ENCODE peak calls at places on chromosome 13, in nine cellular contexts. One of them, this sample, is unnamed.

GRCh38 chr13:74891610-74892009 is 590.4 kb downstream of the TBC1D4 start:
- DNase-seq in uterus: no peak
- DNase-seq in NCI-H526: no peak
- DNase-seq in AML-193: no peak
- DNase-seq in AG09309: no peak
- DNase-seq in GM06990: no peak
- DNase-seq in AG08395: no peak
- DNase-seq in stimulated activated naive CD8-positive, alpha-beta T cell treated with anti-CD3 and anti-CD28 coated beads, Interleukin-15, amount 100 ng/mL, for 72 hours: no peak
- DNase-seq in cortex of kidney: no peak
- DNase-seq in this sample: no peak

GRCh38 chr13:50408068-50408467 is 392.8 kb downstream of the KCNRG start:
- DNase-seq in uterus: no peak
- DNase-seq in NCI-H526: no peak
- DNase-seq in AML-193: no peak
- DNase-seq in AG09309: no peak
- DNase-seq in GM06990: no peak
- DNase-seq in AG08395: no peak
- DNase-seq in stimulated activated naive CD8-positive, alpha-beta T cell treated with anti-CD3 and anti-CD28 coated beads, Interleukin-15, amount 100 ng/mL, for 72 hours: no peak
- DNase-seq in cortex of kidney: no peak
- DNase-seq in this sample: no peak

GRCh38 chr13:44930280-44930679 is 59.0 kb downstream of the NUFIP1 start:
- DNase-seq in uterus: no peak
- DNase-seq in NCI-H526: no peak
- DNase-seq in AML-193: no peak
- DNase-seq in AG09309: no peak
- DNase-seq in GM06990: no peak
- DNase-seq in AG08395: no peak
- DNase-seq in stimulated activated naive CD8-positive, alpha-beta T cell treated with anti-CD3 and anti-CD28 coated beads, Interleukin-15, amount 100 ng/mL, for 72 hours: no peak
- DNase-seq in cortex of kidney: no peak
- DNase-seq in this sample: no peak

GRCh38 chr13:19864018-19864338 is 529 bp upstream of the ZMYM5 start:
- DNase-seq in uterus: peak
- DNase-seq in NCI-H526: peak
- DNase-seq in AML-193: peak
- DNase-seq in AG09309: no peak
- DNase-seq in GM06990: peak
- DNase-seq in AG08395: peak
- DNase-seq in stimulated activated naive CD8-positive, alpha-beta T cell treated with anti-CD3 and anti-CD28 coated beads, Interleukin-15, amount 100 ng/mL, for 72 hours: no peak
- DNase-seq in cortex of kidney: no peak
- DNase-seq in this sample: peak

GRCh38 chr13:108214511-108215383 is 589 bp downstream of the LIG4 start:
- DNase-seq in uterus: peak
- DNase-seq in NCI-H526: peak
- DNase-seq in AML-193: no peak
- DNase-seq in AG09309: no peak
- DNase-seq in GM06990: peak
- DNase-seq in AG08395: no peak
- DNase-seq in stimulated activated naive CD8-positive, alpha-beta T cell treated with anti-CD3 and anti-CD28 coated beads, Interleukin-15, amount 100 ng/mL, for 72 hours: no peak
- DNase-seq in cortex of kidney: no peak
- DNase-seq in this sample: no peak

GRCh38 chr13:29859971-29860370 is 9.6 kb upstream of the UBL3 start:
- DNase-seq in uterus: no peak
- DNase-seq in NCI-H526: no peak
- DNase-seq in AML-193: peak
- DNase-seq in AG09309: no peak
- DNase-seq in GM06990: no peak
- DNase-seq in AG08395: peak
- DNase-seq in stimulated activated naive CD8-positive, alpha-beta T cell treated with anti-CD3 and anti-CD28 coated beads, Interleukin-15, amount 100 ng/mL, for 72 hours: no peak
- DNase-seq in cortex of kidney: no peak
- DNase-seq in this sample: no peak

GRCh38 chr13:45196622-45197021 is 4.2 kb downstream of the KCTD4 start:
- DNase-seq in uterus: no peak
- DNase-seq in NCI-H526: no peak
- DNase-seq in AML-193: no peak
- DNase-seq in AG09309: no peak
- DNase-seq in GM06990: no peak
- DNase-seq in AG08395: peak
- DNase-seq in stimulated activated naive CD8-positive, alpha-beta T cell treated with anti-CD3 and anti-CD28 coated beads, Interleukin-15, amount 100 ng/mL, for 72 hours: no peak
- DNase-seq in cortex of kidney: no peak
- DNase-seq in this sample: no peak

GRCh38 chr13:84896128-84896527 is 903.1 kb downstream of the SLITRK6 start:
- DNase-seq in uterus: no peak
- DNase-seq in NCI-H526: peak
- DNase-seq in AML-193: peak
- DNase-seq in AG09309: peak
- DNase-seq in GM06990: no peak
- DNase-seq in AG08395: peak
- DNase-seq in stimulated activated naive CD8-positive, alpha-beta T cell treated with anti-CD3 and anti-CD28 coated beads, Interleukin-15, amount 100 ng/mL, for 72 hours: peak
- DNase-seq in cortex of kidney: no peak
- DNase-seq in this sample: peak

GRCh38 chr13:50677687-50678463 is 165.6 kb downstream of the DLEU7 start:
- DNase-seq in uterus: no peak
- DNase-seq in NCI-H526: peak
- DNase-seq in AML-193: no peak
- DNase-seq in AG09309: no peak
- DNase-seq in GM06990: no peak
- DNase-seq in AG08395: no peak
- DNase-seq in stimulated activated naive CD8-positive, alpha-beta T cell treated with anti-CD3 and anti-CD28 coated beads, Interleukin-15, amount 100 ng/mL, for 72 hours: no peak
- DNase-seq in cortex of kidney: no peak
- DNase-seq in this sample: peak

GRCh38 chr13:48158915-48159314 is 64.0 kb upstream of the MED4 start:
- DNase-seq in uterus: no peak
- DNase-seq in NCI-H526: no peak
- DNase-seq in AML-193: no peak
- DNase-seq in AG09309: no peak
- DNase-seq in GM06990: no peak
- DNase-seq in AG08395: no peak
- DNase-seq in stimulated activated naive CD8-positive, alpha-beta T cell treated with anti-CD3 and anti-CD28 coated beads, Interleukin-15, amount 100 ng/mL, for 72 hours: no peak
- DNase-seq in cortex of kidney: no peak
- DNase-seq in this sample: no peak

GRCh38 chr13:105272660-105273631 is 1262.5 kb downstream of the EFNB2 start:
- DNase-seq in uterus: no peak
- DNase-seq in NCI-H526: no peak
- DNase-seq in AML-193: peak
- DNase-seq in AG09309: no peak
- DNase-seq in GM06990: no peak
- DNase-seq in AG08395: no peak
- DNase-seq in stimulated activated naive CD8-positive, alpha-beta T cell treated with anti-CD3 and anti-CD28 coated beads, Interleukin-15, amount 100 ng/mL, for 72 hours: no peak
- DNase-seq in cortex of kidney: no peak
- DNase-seq in this sample: peak

GRCh38 chr13:114100446-114101320 is 31.7 kb downstream of the RASA3 start:
- DNase-seq in uterus: peak
- DNase-seq in NCI-H526: no peak
- DNase-seq in AML-193: no peak
- DNase-seq in AG09309: no peak
- DNase-seq in GM06990: no peak
- DNase-seq in AG08395: no peak
- DNase-seq in stimulated activated naive CD8-positive, alpha-beta T cell treated with anti-CD3 and anti-CD28 coated beads, Interleukin-15, amount 100 ng/mL, for 72 hours: no peak
- DNase-seq in cortex of kidney: no peak
- DNase-seq in this sample: no peak

This sample was measured in pons.